ENCODE peak calls at places on chromosome 2, in eight cellular contexts. G is DMS53, O is dorsolateral prefrontal cortex, U is M059J, L is left colon, F is NCI-H2081, T is mesothelial cell of epicardium, B is NCI-H1048. Y is an unnamed sample.

GRCh38 chr2:240259201-240259923 is 118.9 kb upstream of the OTOS start:
- DNase-seq in F (no peak), L (no peak), O (no peak), B (no peak), U (no peak), T (no peak), G (no peak), Y (no peak)

GRCh38 chr2:73175663-73176204 is 26.6 kb upstream of the NOTO start:
- DNase-seq in G (peak), B (no peak), L (peak), F (peak), U (peak), O (peak), T (peak), Y (peak)

GRCh38 chr2:86233464-86233863 is 34.2 kb downstream of the MRPL35 start:
- DNase-seq in T (no peak), F (no peak), L (no peak), O (no peak), G (no peak), U (no peak), B (no peak), Y (no peak)

GRCh38 chr2:238082858-238083257 is 17.3 kb upstream of the ESPNL start:
- DNase-seq in O (no peak), L (no peak), F (no peak), B (no peak), T (no peak), U (no peak), G (no peak), Y (no peak)

GRCh38 chr2:97840198-97840597 is 126.8 kb downstream of the ZAP70 start:
- DNase-seq in L (no peak), G (no peak), O (no peak), F (no peak), U (no peak), T (no peak), B (no peak), Y (no peak)

GRCh38 chr2:98188351-98189046 is 101.5 kb downstream of the VWA3B start:
- DNase-seq in F (peak), G (peak), U (peak), T (no peak), L (no peak), O (no peak), B (no peak), Y (no peak)

GRCh38 chr2:15355386-15355785 is 205.7 kb downstream of the NBAS start:
- DNase-seq in G (no peak), O (no peak), T (no peak), F (no peak), B (no peak), U (no peak), L (no peak), Y (no peak)

GRCh38 chr2:235928751-235929370 is 239.3 kb downstream of the GBX2 start:
- DNase-seq in U (no peak), O (no peak), G (no peak), L (no peak), F (no peak), B (no peak), T (no peak), Y (no peak)

GRCh38 chr2:1590611-1591460 is 153.5 kb downstream of the PXDN start:
- DNase-seq in F (no peak), G (no peak), T (no peak), B (no peak), O (peak), U (no peak), L (no peak), Y (no peak)